ENCODE peak calls at places on chromosomes 12 and 14, in seven cellular contexts. T is RWPE2; B is mesendoderm; Y is aorta; L is CD8-positive, alpha-beta memory T cell; R is kidney epithelial cell; C is pancreas. A is an unnamed sample. For H3K36me3, the result is how much of the 10 kb centered on the place peaks cover.

GRCh38 chr12:43332977-43333649 is 218.9 kb downstream of the ADAMTS20 start:
- DNase-seq in B (peak), C (no peak), L (no peak), Y (no peak), T (no peak), R (no peak), A (no peak)

GRCh38 chr14:94681300-94682060 is 69.3 kb downstream of the SERPINA3 start:
- DNase-seq in L (no peak), B (peak), Y (peak), T (peak), R (no peak), C (no peak), A (peak)

GRCh38 chr12:45192041-45192695 is 23.7 kb upstream of the ANO6 start:
- DNase-seq in L (no peak), R (peak), C (no peak), T (no peak), Y (no peak), B (peak), A (no peak)

GRCh38 chr14:45610303-45610702 is 357.3 kb upstream of the MIS18BP1 start:
- DNase-seq in B (peak), T (no peak), Y (no peak), C (no peak), L (no peak), R (peak), A (no peak)

GRCh38 chr12:123532808-123533649 is 490 bp downstream of the RILPL1 start:
- DNase-seq in Y (peak), C (peak), B (peak), T (no peak), R (no peak), L (no peak), A (peak)

GRCh38 chr14:58298880-58299664 is 717 bp downstream of the ARID4A start:
- DNase-seq in T (no peak), Y (peak), C (peak), R (no peak), L (peak), B (peak), A (peak)

GRCh38 chr12:48351022-48351708 is 446 bp upstream of the ZNF641 start:
- DNase-seq in C (peak), T (no peak), Y (peak), B (peak), R (peak), L (no peak), A (peak)

GRCh38 chr14:105092124-105092911 is 27.1 kb upstream of the GPR132 start:
- DNase-seq in B (no peak), R (no peak), T (peak), C (peak), L (no peak), Y (peak), A (peak)

GRCh38 chr12:114904254-114905003 is 220.5 kb upstream of the TBX3 start:
- DNase-seq in B (no peak), R (peak), L (no peak), C (no peak), T (no peak), Y (no peak), A (no peak)

GRCh38 chr14:68589447-68590232 is 203.2 kb downstream of the ZFP36L1 start:
- DNase-seq in R (no peak), L (no peak), C (no peak), B (no peak), Y (no peak), T (no peak), A (peak)

GRCh38 chr12:81450920-81451739 is 308.0 kb downstream of the PPFIA2 start:
- DNase-seq in R (peak), T (no peak), C (no peak), L (no peak), Y (no peak), B (peak), A (no peak)

GRCh38 chr14:24984846-24985589 is 64.9 kb downstream of the STXBP6 start:
- DNase-seq in L (no peak), C (no peak), B (no peak), R (no peak), T (no peak), Y (no peak), A (peak)

GRCh38 chr14:97100306-97100705 is 303.1 kb downstream of the VRK1 start:
- DNase-seq in B (peak), Y (no peak), R (no peak), L (no peak), T (no peak), C (no peak), A (no peak)

GRCh38 chr12:119412811-119413794 is 78.6 kb downstream of the CCDC60 start:
- DNase-seq in R (peak), C (no peak), L (no peak), T (no peak), Y (no peak), B (peak), A (peak)

GRCh38 chr14:104267895-104268294 is 129.5 kb downstream of the KIF26A start:
- DNase-seq in B (peak), T (peak), C (peak), Y (peak), R (no peak), L (no peak), A (peak)

GRCh38 chr14:39015964-39016577 is 87.0 kb downstream of the SEC23A start:
- DNase-seq in B (no peak), T (no peak), L (no peak), Y (no peak), C (no peak), R (no peak), A (no peak)

GRCh38 chr12:80846930-80847329 is 90.8 kb downstream of the LIN7A start:
- DNase-seq in L (no peak), R (no peak), T (no peak), B (peak), Y (no peak), C (no peak), A (no peak)

GRCh38 chr12:57477710-57478681 is 1.7 kb downstream of the ARHGAP9 start:
- DNase-seq in C (no peak), L (peak), B (no peak), R (no peak), T (no peak), Y (peak), A (no peak)

GRCh38 chr14:50608302-50608851 is 48.4 kb downstream of the ATL1 start:
- DNase-seq in T (no peak), R (no peak), C (no peak), L (no peak), Y (no peak), B (no peak), A (no peak)

GRCh38 chr12:128726866-128727265 is 96.9 kb downstream of the SLC15A4 start:
- DNase-seq in Y (no peak), B (no peak), R (no peak), C (no peak), T (no peak), L (no peak), A (peak)

GRCh38 chr12:25249951-25250738 is 584 bp downstream of the KRAS start:
- DNase-seq in R (no peak), L (peak), C (peak), Y (peak), T (no peak), B (peak), A (peak)

GRCh38 chr14:45252356-45253069 is 489 bp downstream of the MIS18BP1 start:
- DNase-seq in B (peak), R (no peak), Y (no peak), C (no peak), L (no peak), T (no peak), A (no peak)

GRCh38 chr14:77014004-77014604 is 14.4 kb downstream of the IRF2BPL start:
- DNase-seq in R (no peak), C (no peak), L (no peak), T (no peak), B (peak), Y (peak), A (no peak)

GRCh38 chr14:89507521-89507920 is 90.5 kb upstream of the FOXN3 start:
- DNase-seq in Y (no peak), R (peak), B (no peak), C (no peak), T (no peak), L (no peak), A (no peak)

GRCh38 chr14:44586910-44587309 is 79.8 kb upstream of the FSCB start:
- DNase-seq in Y (no peak), C (no peak), B (no peak), R (no peak), T (no peak), L (no peak), A (no peak)

GRCh38 chr14:101947904-101948665 is 16.3 kb upstream of the DYNC1H1 start:
- DNase-seq in L (peak), C (peak), R (peak), T (peak), B (peak), Y (peak), A (peak)

GRCh38 chr12:75944905-75945412 is 86.6 kb downstream of the PHLDA1 start:
- DNase-seq in T (no peak), L (no peak), B (no peak), R (no peak), Y (no peak), C (no peak), A (no peak)

DNA sequence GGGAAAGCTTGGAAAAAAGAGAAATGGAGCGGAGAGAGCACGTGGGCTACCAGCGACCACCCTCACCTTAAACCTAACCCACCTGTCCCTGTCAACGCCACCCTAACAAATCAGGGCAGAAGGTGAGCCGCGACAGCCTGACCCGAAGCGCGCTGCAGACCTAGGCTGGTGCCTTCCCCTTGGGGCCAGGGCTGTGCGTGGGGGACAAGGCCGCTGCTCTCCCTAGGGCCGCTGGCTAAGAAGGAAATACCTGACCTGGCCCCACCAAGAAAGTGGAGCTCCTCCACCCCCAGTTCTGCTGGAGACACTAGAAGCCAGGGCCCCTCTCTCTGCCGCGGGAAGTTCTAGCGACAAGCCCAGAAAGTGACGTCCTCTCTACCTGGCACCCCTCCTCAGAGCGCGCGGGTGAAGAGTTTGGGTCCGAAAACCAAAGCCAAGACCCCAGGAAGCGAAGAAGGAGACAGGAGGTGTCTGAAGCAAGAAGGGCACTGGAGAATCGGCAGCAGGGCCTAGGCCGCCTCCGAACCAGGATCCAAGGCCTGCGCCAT is 7.5 kb downstream of the SIX1 start:
- DNase-seq in R (no peak), Y (no peak), L (no peak), C (no peak), B (no peak), T (no peak), A (no peak)
- H3K36me3 ChIP-seq in R (under half), Y (under half), L (under half), C (under half), B (under half), T (under half), A (under half)

GRCh38 chr12:104748790-104749189 is 209.3 kb downstream of the SLC41A2 start:
- DNase-seq in B (no peak), R (no peak), Y (no peak), C (no peak), T (no peak), L (no peak), A (peak)

GRCh38 chr12:104750061-104750460 is 208.0 kb downstream of the SLC41A2 start:
- DNase-seq in L (no peak), B (no peak), Y (no peak), R (peak), T (no peak), C (no peak), A (peak)

GRCh38 chr12:104751024-104751570 is 207.0 kb downstream of the SLC41A2 start:
- DNase-seq in C (no peak), T (no peak), R (no peak), B (no peak), Y (no peak), L (no peak), A (no peak)

GRCh38 chr12:104748356-104748755 is 209.7 kb downstream of the SLC41A2 start:
- DNase-seq in C (no peak), B (no peak), Y (no peak), R (no peak), L (no peak), T (no peak), A (no peak)

GRCh38 chr12:104749555-104749954 is 208.5 kb downstream of the SLC41A2 start:
- DNase-seq in R (no peak), Y (no peak), L (no peak), C (no peak), T (no peak), B (no peak), A (no peak)
- H3K36me3 ChIP-seq in R (under half), Y (under half), L (under half), C (under half), T (under half), B (under half), A (under half)

GRCh38 chr12:3700861-3701260 is 52.0 kb downstream of the CRACR2A start:
- DNase-seq in L (no peak), Y (no peak), B (no peak), C (no peak), R (no peak), T (no peak), A (no peak)

GRCh38 chr12:3704512-3705348 is 48.2 kb downstream of the CRACR2A start:
- DNase-seq in R (no peak), Y (no peak), C (no peak), B (no peak), T (no peak), L (no peak), A (no peak)

GRCh38 chr12:3705349-3705675 is 47.6 kb downstream of the CRACR2A start:
- DNase-seq in L (no peak), R (no peak), Y (no peak), B (peak), C (no peak), T (no peak), A (no peak)
- H3K36me3 ChIP-seq in L (under half), R (under half), Y (under half), B (under half), C (under half), T (under half), A (under half)

GRCh38 chr14:103130017-103130764 is 6.9 kb downstream of the TNFAIP2 start:
- DNase-seq in Y (no peak), B (no peak), R (no peak), T (peak), L (no peak), C (peak), A (no peak)
- H3K36me3 ChIP-seq in Y (under half), B (under half), R (under half), T (under half), L (under half), C (under half), A (under half)

GRCh38 chr12:109946913-109947312 is 46.8 kb downstream of the TCHP start:
- DNase-seq in R (no peak), T (no peak), L (no peak), B (no peak), C (no peak), Y (no peak), A (no peak)

GRCh38 chr12:109947511-109947910 is 47.4 kb downstream of the TCHP start:
- DNase-seq in Y (no peak), T (no peak), B (no peak), L (no peak), C (no peak), R (no peak), A (no peak)

GRCh38 chr12:109948382-109948781 is 47.8 kb downstream of the GIT2 start:
- DNase-seq in T (no peak), Y (no peak), B (no peak), L (no peak), C (no peak), R (no peak), A (no peak)

GRCh38 chr12:109944975-109945374 is 44.9 kb downstream of the TCHP start:
- DNase-seq in T (no peak), R (no peak), L (no peak), C (no peak), B (peak), Y (no peak), A (no peak)

GRCh38 chr12:109946505-109946904 is 46.4 kb downstream of the TCHP start:
- DNase-seq in B (peak), T (no peak), C (no peak), R (no peak), Y (no peak), L (no peak), A (no peak)
- H3K36me3 ChIP-seq in B (under half), T (half or more), C (under half), R (under half), Y (under half), L (under half), A (under half)

DNA sequence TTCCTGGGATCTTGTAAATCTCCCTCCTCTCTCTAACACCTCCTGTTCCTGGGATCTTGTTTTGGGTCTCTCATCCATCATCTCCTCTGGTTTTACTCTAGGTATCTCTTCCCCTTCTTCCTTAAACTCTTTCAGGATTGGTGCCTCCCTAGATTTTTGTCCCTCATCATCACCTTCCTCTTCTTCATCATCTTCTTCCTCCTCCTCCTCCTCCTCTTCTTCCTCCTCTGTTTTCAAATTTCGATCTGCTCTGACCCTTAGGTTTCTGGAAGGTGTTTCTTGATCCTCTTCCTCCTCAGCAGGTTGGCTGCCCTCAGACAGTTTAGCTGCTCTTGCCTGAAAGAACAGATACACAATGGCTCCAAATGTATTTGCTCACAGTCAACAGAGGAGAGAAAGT is 14.5 kb downstream of the ACIN1 start:
- DNase-seq in T (no peak), L (no peak), R (no peak), Y (no peak), C (no peak), B (no peak), A (no peak)
- H3K36me3 ChIP-seq in T (half or more), L (half or more), R (under half), Y (under half), C (under half), B (under half), A (half or more)

GRCh38 chr12:132142679-132143327 is 1.3 kb downstream of the DDX51 start:
- DNase-seq in T (peak), C (peak), R (no peak), L (no peak), B (no peak), Y (peak), A (no peak)
- H3K36me3 ChIP-seq in T (under half), C (under half), R (under half), L (under half), B (under half), Y (under half), A (under half)

GRCh38 chr12:7154042-7154441 is 23.9 kb downstream of the CLSTN3 start:
- DNase-seq in T (no peak), Y (no peak), L (no peak), R (no peak), B (no peak), C (no peak), A (no peak)

GRCh38 chr12:7156259-7157197 is 26.4 kb downstream of the CLSTN3 start:
- DNase-seq in B (no peak), Y (peak), C (peak), L (no peak), R (no peak), T (no peak), A (no peak)

GRCh38 chr12:7152818-7153217 is 22.6 kb downstream of the CLSTN3 start:
- DNase-seq in Y (no peak), R (no peak), L (no peak), C (no peak), B (no peak), T (no peak), A (no peak)

GRCh38 chr12:7155471-7156034 is 25.4 kb downstream of the CLSTN3 start:
- DNase-seq in T (no peak), R (no peak), C (no peak), Y (peak), L (no peak), B (peak), A (no peak)

GRCh38 chr12:7154901-7155470 is 24.8 kb downstream of the CLSTN3 start:
- DNase-seq in C (no peak), L (no peak), R (no peak), B (no peak), T (no peak), Y (no peak), A (no peak)
- H3K36me3 ChIP-seq in C (under half), L (under half), R (under half), B (under half), T (under half), Y (under half), A (under half)

GRCh38 chr14:57291692-57292647 is 23.2 kb downstream of the AP5M1 start:
- DNase-seq in T (no peak), L (no peak), Y (no peak), R (no peak), C (no peak), B (no peak), A (no peak)
- H3K36me3 ChIP-seq in T (under half), L (under half), Y (under half), R (under half), C (under half), B (under half), A (under half)

GRCh38 chr14:92143309-92143708 is 21.5 kb downstream of the CPSF2 start:
- DNase-seq in C (no peak), R (no peak), Y (no peak), B (no peak), T (no peak), L (no peak), A (no peak)
- H3K36me3 ChIP-seq in C (under half), R (under half), Y (under half), B (under half), T (half or more), L (under half), A (half or more)